ENCODE peak calls at places on chromosomes 6 and 20, in five cellular contexts. Y, P, Z, H and K are unnamed samples.

GRCh38 chr6:53793318-53793975 is 1.4 kb upstream of the LRRC1 start:
- DNase-seq in Y (peak; percentile 47), P (peak; percentile 68), Z (peak; percentile 54), H (peak; percentile 92), K (peak; percentile 33)

GRCh38 chr6:30258204-30258603 is 45.0 kb upstream of the TRIM26 start:
- DNase-seq in Y (no peak), P (no peak), Z (no peak), H (no peak), K (no peak)

GRCh38 chr6:113082691-113083090 is 735.6 kb downstream of the RFPL4B start:
- DNase-seq in Y (no peak), P (no peak), Z (no peak), H (no peak), K (no peak)

GRCh38 chr6:169943521-169944337 is 192.3 kb downstream of the ERMARD start:
- DNase-seq in Y (no peak), P (no peak), Z (no peak), H (no peak), K (no peak)

GRCh38 chr6:24378473-24379097 is 20.7 kb upstream of the DCDC2 start:
- DNase-seq in Y (no peak), P (no peak), Z (no peak), H (no peak), K (no peak)

GRCh38 chr20:62824476-62825287 is 7.8 kb downstream of the COL9A3 start:
- DNase-seq in Y (peak; percentile 75), P (no peak), Z (peak; percentile 54), H (no peak), K (no peak)

GRCh38 chr20:43923322-43923721 is 8.7 kb downstream of the TOX2 start:
- DNase-seq in Y (no peak), P (no peak), Z (no peak), H (no peak), K (no peak)

GRCh38 chr20:59462249-59462648 is 142.1 kb upstream of the PHACTR3 start:
- DNase-seq in Y (no peak), P (no peak), Z (no peak), H (no peak), K (no peak)

GRCh38 chr20:45440891-45441685 is 25.1 kb downstream of the PIGT start:
- DNase-seq in Y (no peak), P (no peak), Z (no peak), H (no peak), K (no peak)

GRCh38 chr20:37939701-37940151 is 36.8 kb downstream of the VSTM2L start:
- DNase-seq in Y (no peak), P (no peak), Z (peak; percentile 42), H (no peak), K (no peak)

GRCh38 chr6:169249057-169249456 is 4.6 kb downstream of the THBS2 start:
- DNase-seq in Y (no peak), P (no peak), Z (no peak), H (no peak), K (no peak)

GRCh38 chr20:35730583-35731468 is 11.2 kb downstream of the RBM39 start:
- DNase-seq in Y (no peak), P (no peak), Z (no peak), H (no peak), K (no peak)

GRCh38 chr20:22939181-22939580 is 95.9 kb upstream of the SSTR4 start:
- DNase-seq in Y (no peak), P (no peak), Z (no peak), H (no peak), K (no peak)

GRCh38 chr6:168102093-168102985 is 23.3 kb upstream of the FRMD1 start:
- DNase-seq in Y (no peak), P (no peak), Z (no peak), H (no peak), K (no peak)

GRCh38 chr6:164928366-164929154 is 380.8 kb downstream of the C6orf118 start:
- DNase-seq in Y (no peak), P (no peak), Z (no peak), H (no peak), K (no peak)

GRCh38 chr6:109491207-109491938 is 8.4 kb upstream of the ZBTB24 start:
- DNase-seq in Y (no peak), P (peak; percentile 46), Z (no peak), H (no peak), K (no peak)

GRCh38 chr20:14775778-14776177 is 438.4 kb upstream of the FLRT3 start:
- DNase-seq in Y (no peak), P (peak; percentile 22), Z (no peak), H (peak; percentile 63), K (no peak)

GRCh38 chr6:116369540-116370327 is 1.0 kb upstream of the DSE start:
- DNase-seq in Y (no peak), P (no peak), Z (no peak), H (no peak), K (no peak)

GRCh38 chr6:101226677-101227135 is 166.8 kb upstream of the GRIK2 start:
- DNase-seq in Y (peak; percentile 90), P (peak; percentile 65), Z (peak; percentile 86), H (peak; percentile 92), K (peak; percentile 53)

GRCh38 chr20:37992802-37993538 is 40.3 kb downstream of the TTI1 start:
- DNase-seq in Y (no peak), P (peak; percentile 73), Z (no peak), H (peak; percentile 44), K (no peak)

GRCh38 chr20:25541676-25542075 is 43.7 kb downstream of the NINL start:
- DNase-seq in Y (no peak), P (peak; percentile 51), Z (no peak), H (no peak), K (no peak)

GRCh38 chr6:143002686-143003085 is 57.7 kb upstream of the HIVEP2 start:
- DNase-seq in Y (no peak), P (no peak), Z (no peak), H (no peak), K (no peak)

GRCh38 chr6:20192625-20193024 is 19.6 kb downstream of the MBOAT1 start:
- DNase-seq in Y (no peak), P (no peak), Z (no peak), H (no peak), K (no peak)

GRCh38 chr20:6698056-6698455 is 69.4 kb upstream of the BMP2 start:
- DNase-seq in Y (peak; percentile 88), P (peak; percentile 15), Z (no peak), H (peak; percentile 11), K (no peak)

GRCh38 chr20:7703436-7703835 is 236.8 kb downstream of the HAO1 start:
- DNase-seq in Y (no peak), P (no peak), Z (no peak), H (no peak), K (no peak)

GRCh38 chr6:38283734-38284362 is 355.9 kb downstream of the BTBD9 start:
- DNase-seq in Y (no peak), P (no peak), Z (no peak), H (no peak), K (no peak)

GRCh38 chr20:13694420-13695150 is 55.9 kb upstream of the TASP1 start:
- DNase-seq in Y (no peak), P (no peak), Z (no peak), H (no peak), K (no peak)

GRCh38 chr6:38517005-38517404 is 122.7 kb downstream of the BTBD9 start:
- DNase-seq in Y (no peak), P (peak; percentile 22), Z (no peak), H (no peak), K (no peak)

DNA sequence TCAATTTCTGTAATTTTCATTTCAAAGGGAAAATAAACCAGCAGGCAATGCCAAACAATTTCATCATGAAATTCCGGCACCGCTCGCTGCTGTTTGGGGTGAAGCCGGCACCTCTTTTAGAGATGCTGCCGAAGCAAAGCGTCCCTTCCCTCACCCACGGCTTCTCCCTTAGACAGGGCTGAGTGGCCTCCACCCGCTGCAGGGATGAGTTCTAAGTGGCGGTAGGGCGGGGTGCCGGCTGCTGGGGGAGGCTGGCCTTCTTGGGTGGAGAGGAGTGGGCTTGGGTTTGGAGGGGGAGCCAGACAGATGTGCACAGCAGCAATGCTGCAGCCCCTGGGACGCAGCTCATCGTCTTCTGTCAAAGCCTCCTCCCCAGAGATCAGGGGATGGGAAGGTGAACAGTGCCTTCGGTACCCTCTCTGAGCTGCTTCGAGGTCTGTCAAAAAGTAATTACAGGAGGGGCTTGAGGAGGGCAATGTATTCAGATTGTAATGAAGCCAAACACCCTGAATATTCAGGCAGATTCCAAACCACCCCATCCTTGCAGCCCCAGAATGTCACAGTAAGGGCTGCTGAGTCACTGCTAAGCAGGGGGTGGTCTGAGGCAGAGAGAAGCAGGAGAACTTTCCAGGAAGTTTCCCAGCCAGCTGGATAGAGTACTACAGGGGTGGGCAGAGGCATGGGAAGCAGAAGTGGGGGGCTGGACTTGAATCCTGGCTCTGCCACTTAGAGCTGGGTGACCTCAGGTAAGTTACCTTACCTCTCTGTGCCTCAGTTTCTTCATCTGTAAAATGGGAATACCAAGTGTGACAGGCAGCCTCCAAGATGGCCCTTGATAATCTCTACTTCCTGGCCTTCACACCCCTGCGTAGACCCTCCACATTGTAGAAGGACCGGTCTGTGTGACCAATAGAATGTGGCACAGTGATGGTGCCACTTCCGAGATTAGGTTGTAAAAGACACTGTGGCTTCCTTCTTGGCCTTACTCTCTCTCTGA is 96.6 kb downstream of the SULF2 start:
- DNase-seq in Y (peak; percentile 69), P (no peak), Z (no peak), H (no peak), K (no peak)
- H2BK12ac ChIP-seq in Y (no peak overlapping the region), P (no peak overlapping the region), Z (peak overlapping the region; percentile 32), H (no peak overlapping the region), K (no peak overlapping the region)

GRCh38 chr6:31971279-31971992 is 502 bp downstream of the DXO start:
- DNase-seq in Y (no peak), P (no peak), Z (peak; percentile 50), H (no peak), K (no peak)
- H3K23ac ChIP-seq in Y (no peak overlapping the region), P (no peak overlapping the region), Z (no peak overlapping the region), H (no peak overlapping the region), K (peak overlapping the region; percentile 98)

GRCh38 chr6:36479256-36479655 is 36.5 kb downstream of the KCTD20 start:
- DNase-seq in Y (no peak), P (no peak), Z (no peak), H (peak; percentile 78), K (no peak)

DNA sequence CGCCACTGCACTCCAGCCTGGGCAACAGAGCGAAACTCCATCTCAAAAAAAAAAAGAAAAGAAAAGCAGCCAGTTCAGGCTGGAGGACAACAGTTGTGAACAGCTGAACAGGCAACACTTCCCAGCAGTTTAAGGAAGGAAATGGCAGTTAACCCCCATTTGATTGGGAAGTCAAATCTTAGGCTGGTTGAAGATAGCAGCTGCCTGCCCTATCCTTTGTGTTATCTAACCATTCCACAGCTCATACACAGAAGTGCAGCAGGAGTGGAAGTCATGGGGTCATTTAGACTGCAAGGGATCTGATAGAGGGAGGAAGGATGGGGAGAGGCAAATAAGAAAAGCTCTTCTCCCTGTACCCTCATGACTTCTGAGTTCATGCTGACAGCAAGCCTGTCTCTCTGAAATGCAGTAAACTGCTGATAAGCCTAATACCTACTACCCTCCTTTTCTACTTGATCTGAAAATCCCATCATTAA is 35.3 kb downstream of the KCTD20 start:
- DNase-seq in Y (no peak), P (no peak), Z (no peak), H (no peak), K (no peak)
- H2BK12ac ChIP-seq in Y (no peak overlapping the region), P (no peak overlapping the region), Z (no peak overlapping the region), H (no peak overlapping the region), K (no peak overlapping the region)

GRCh38 chr20:17661121-17661744 is 20.8 kb downstream of the RRBP1 start:
- DNase-seq in Y (no peak), P (no peak), Z (no peak), H (no peak), K (no peak)
- H3K23ac ChIP-seq in Y (no peak overlapping the region), P (no peak overlapping the region), Z (no peak overlapping the region), H (no peak overlapping the region), K (no peak overlapping the region)